ENCODE peak calls at places on chromosomes 5 and 9, in six cellular contexts. F, Q, I, E, W and X are unnamed samples.

GRCh38 chr5:143541943-143542797 is 138.7 kb upstream of the NR3C1 start:
- DNase-seq in W (no peak), Q (no peak), I (no peak), F (no peak), E (no peak), X (no peak)

GRCh38 chr5:43386960-43387362 is 25.2 kb downstream of the CCL28 start:
- DNase-seq in E (no peak), W (peak; percentile 4), I (no peak), F (no peak), Q (no peak), X (no peak)

GRCh38 chr5:124342027-124342471 is 404.4 kb downstream of the ZNF608 start:
- DNase-seq in I (no peak), Q (peak; percentile 26), W (peak; percentile 91), F (no peak), E (peak; percentile 31), X (no peak)

GRCh38 chr5:72947523-72947922 is 8.3 kb upstream of the FCHO2 start:
- DNase-seq in F (no peak), E (no peak), Q (no peak), I (no peak), W (no peak), X (no peak)

GRCh38 chr5:181119105-181119504 is 11.9 kb downstream of the OR2V1 start:
- DNase-seq in I (no peak), Q (no peak), W (no peak), E (no peak), F (no peak), X (no peak)

GRCh38 chr9:88651682-88652633 is 117.0 kb downstream of the NXNL2 start:
- DNase-seq in Q (peak; percentile 93), W (peak; percentile 99), I (peak; percentile 97), F (peak; percentile 83), E (peak; percentile 98), X (peak; percentile 98)

GRCh38 chr5:152335461-152335860 is 69.6 kb downstream of the NMUR2 start:
- DNase-seq in W (no peak), F (no peak), I (no peak), E (no peak), Q (no peak), X (no peak)

GRCh38 chr5:119301947-119302346 is 53.9 kb upstream of the TNFAIP8 start:
- DNase-seq in W (peak; percentile 53), E (no peak), F (no peak), I (no peak), Q (no peak), X (peak; percentile 30)

GRCh38 chr5:82405166-82405565 is 127.0 kb upstream of the RPS23 start:
- DNase-seq in F (no peak), Q (no peak), I (no peak), W (peak; percentile 80), E (peak; percentile 78), X (peak; percentile 74)

GRCh38 chr5:160083012-160083436 is 36.2 kb downstream of the PWWP2A start:
- DNase-seq in W (peak; percentile 76), E (peak; percentile 91), Q (no peak), I (peak; percentile 70), F (peak; percentile 32), X (peak; percentile 76)

GRCh38 chr9:118522093-118523028 is 818.2 kb downstream of the TLR4 start:
- DNase-seq in I (no peak), W (peak; percentile 62), Q (no peak), E (peak; percentile 74), F (peak; percentile 51), X (peak; percentile 48)

GRCh38 chr5:88602584-88602983 is 280.4 kb downstream of the MEF2C start:
- DNase-seq in E (no peak), F (peak; percentile 2), Q (no peak), I (no peak), W (no peak), X (no peak)

GRCh38 chr5:83172655-83173054 is 95.3 kb downstream of the XRCC4 start:
- DNase-seq in W (peak; percentile 24), E (peak; percentile 7), Q (no peak), F (no peak), I (no peak), X (no peak)

GRCh38 chr5:121968910-121969607 is 7.3 kb downstream of the SRFBP1 start:
- DNase-seq in Q (no peak), I (peak; percentile 96), W (peak; percentile 99), F (peak; percentile 69), E (peak; percentile 98), X (peak; percentile 99)

GRCh38 chr5:107072440-107072839 is 598.3 kb downstream of the EFNA5 start:
- DNase-seq in E (no peak), W (no peak), F (no peak), Q (no peak), I (no peak), X (no peak)

GRCh38 chr5:107072967-107073366 is 597.8 kb downstream of the EFNA5 start:
- DNase-seq in I (no peak), E (no peak), W (no peak), F (no peak), Q (no peak), X (no peak)

GRCh38 chr5:107063511-107063910 is 607.2 kb downstream of the EFNA5 start:
- DNase-seq in Q (no peak), E (no peak), W (peak; percentile 8), F (no peak), I (no peak), X (no peak)

GRCh38 chr5:107068782-107069181 is 602.0 kb downstream of the EFNA5 start:
- DNase-seq in I (no peak), E (no peak), Q (no peak), W (no peak), F (no peak), X (no peak)

DNA sequence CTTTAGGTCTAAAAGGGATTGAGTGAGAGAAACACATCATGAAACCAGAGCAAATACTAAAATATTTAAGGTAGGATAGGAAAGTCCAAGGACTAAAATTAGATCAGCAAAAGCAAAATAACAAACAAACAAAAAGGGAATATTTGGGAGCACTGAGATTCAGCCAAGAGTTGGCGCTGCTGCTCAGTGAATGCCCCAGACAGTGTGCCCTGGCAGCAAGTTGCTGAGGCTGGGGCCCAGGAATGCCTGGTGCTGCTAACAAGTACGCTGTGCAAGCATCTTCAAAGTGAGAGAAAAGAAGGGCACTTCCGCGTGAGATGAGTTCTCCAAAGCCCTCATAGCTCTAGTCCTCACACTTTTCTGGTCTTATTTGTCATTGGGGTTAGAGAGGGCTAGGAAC is 603.3 kb downstream of the EFNA5 start:
- DNase-seq in Q (no peak), E (no peak), F (no peak), W (no peak), I (no peak), X (no peak)
- TF ChIP-seq CTCF in Q (no peak), E (no peak), F (peak; percentile 26), W (no peak), I (no peak), X (no peak)

GRCh38 chr5:163305655-163306054 is 131.7 kb upstream of the CCNG1 start:
- DNase-seq in W (no peak), Q (no peak), E (no peak), F (no peak), I (no peak), X (no peak)

GRCh38 chr5:163310992-163311391 is 126.4 kb upstream of the CCNG1 start:
- DNase-seq in F (no peak), Q (no peak), E (no peak), I (no peak), W (no peak), X (no peak)

GRCh38 chr5:163309850-163310365 is 127.5 kb upstream of the CCNG1 start:
- DNase-seq in E (no peak), F (no peak), I (no peak), W (no peak), Q (no peak), X (no peak)

GRCh38 chr5:163306421-163306820 is 131.0 kb upstream of the CCNG1 start:
- DNase-seq in I (no peak), W (peak; percentile 33), Q (no peak), E (no peak), F (peak; percentile 39), X (no peak)
- TF ChIP-seq CTCF in I (no peak), W (peak; percentile 28), Q (no peak), E (no peak), F (peak; percentile 60), X (peak; percentile 53)

DNA sequence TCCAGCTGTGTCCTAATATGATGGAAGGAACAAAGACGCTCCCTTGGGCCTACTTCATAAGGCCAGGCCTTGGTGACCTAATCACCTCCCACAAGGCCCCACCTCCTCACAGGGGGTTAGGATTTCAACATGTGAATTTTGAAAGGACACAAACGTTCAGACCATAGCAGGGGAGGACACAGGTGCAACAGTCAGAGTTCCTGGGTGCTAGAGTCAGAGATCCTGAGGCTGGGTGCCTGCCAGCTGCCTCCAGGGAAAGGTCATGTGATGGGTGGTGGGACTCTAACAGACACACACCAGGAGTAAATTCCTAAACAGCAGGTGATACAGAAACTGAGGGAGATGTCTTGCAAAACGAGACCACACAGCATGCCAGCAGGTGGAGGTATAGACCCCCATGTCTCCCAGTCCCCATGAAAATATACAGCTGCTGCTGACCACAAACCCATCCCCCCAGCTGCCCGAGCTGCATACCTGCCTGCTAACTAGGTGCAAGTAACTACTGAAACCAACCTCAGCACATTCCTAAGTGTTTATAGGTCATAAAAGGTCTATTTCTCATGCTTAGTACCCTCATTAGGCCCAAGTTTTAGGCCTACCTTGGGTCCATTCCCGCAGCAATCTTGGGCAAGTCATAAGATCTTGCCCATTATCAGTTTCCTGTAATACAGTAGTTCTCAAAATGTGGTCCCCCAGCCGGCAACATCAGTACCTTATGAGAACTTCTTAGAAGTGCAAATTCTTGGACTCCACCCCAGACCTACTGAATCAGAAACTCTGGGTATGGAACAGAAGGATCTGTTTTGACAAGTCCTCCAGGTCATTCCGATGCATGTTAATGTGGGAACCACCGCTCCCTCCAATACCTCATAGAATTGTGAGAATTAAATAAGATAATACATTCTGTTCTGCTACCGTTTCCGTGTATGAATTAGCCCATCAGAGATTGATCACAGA is 245.3 kb downstream of the ENC1 start:
- DNase-seq in I (no peak), Q (no peak), W (no peak), F (no peak), E (no peak), X (no peak)
- TF ChIP-seq CTCF in I (no peak), Q (no peak), W (no peak), F (no peak), E (no peak), X (no peak)

GRCh38 chr9:122158202-122158601 is 1.4 kb downstream of the NDUFA8 start:
- DNase-seq in W (peak; percentile 69), E (peak; percentile 58), Q (no peak), I (no peak), F (peak; percentile 70), X (peak; percentile 50)
- TF ChIP-seq CTCF in W (peak; percentile 61), E (peak; percentile 59), Q (no peak), I (peak; percentile 61), F (peak; percentile 62), X (peak; percentile 73)

GRCh38 chr5:132322266-132322665 is 28.1 kb downstream of the SLC22A4 start:
- DNase-seq in W (no peak), F (no peak), E (no peak), I (no peak), Q (no peak), X (no peak)
- TF ChIP-seq CTCF in W (no peak), F (no peak), E (no peak), I (no peak), Q (no peak), X (no peak)

GRCh38 chr5:9898319-9898718 is 268.2 kb upstream of the TAS2R1 start:
- DNase-seq in W (peak; percentile 11), I (peak; percentile 11), Q (no peak), E (peak; percentile 49), F (peak; percentile 13), X (peak; percentile 51)
- TF ChIP-seq CTCF in W (peak; percentile 36), I (peak; percentile 71), Q (no peak), E (peak; percentile 64), F (peak; percentile 48), X (peak; percentile 81)